ENCODE peak calls at places on chromosomes 1 and 21, in five cellular contexts. N, G, D, E and U are unnamed samples.

GRCh38 chr21:33981341-33982101 is 65.9 kb upstream of the ATP5PO start:
- DNase-seq in N (no peak), G (no peak), D (no peak), E (no peak), U (no peak)

GRCh38 chr1:23394176-23394575 is 24.5 kb upstream of the ZNF436 start:
- DNase-seq in N (no peak), G (peak), D (no peak), E (peak), U (no peak)

GRCh38 chr21:32214654-32215305 is 64.1 kb downstream of the MIS18A start:
- DNase-seq in N (no peak), G (no peak), D (no peak), E (no peak), U (peak)

GRCh38 chr1:232844791-232845190 is 39.6 kb downstream of the MAP10 start:
- DNase-seq in N (peak), G (no peak), D (no peak), E (peak), U (peak)

GRCh38 chr1:1542766-1543705 is 2.6 kb upstream of the TMEM240 start:
- DNase-seq in N (no peak), G (peak), D (no peak), E (no peak), U (no peak)

GRCh38 chr1:10220200-10220599 is 9.8 kb downstream of the KIF1B start:
- DNase-seq in N (no peak), G (no peak), D (no peak), E (no peak), U (no peak)

GRCh38 chr1:11535761-11536572 is 57.0 kb downstream of the DISP3 start:
- DNase-seq in N (no peak), G (no peak), D (no peak), E (no peak), U (no peak)

GRCh38 chr1:74432325-74432724 is 80.1 kb downstream of the LRRC53 start:
- DNase-seq in N (no peak), G (no peak), D (no peak), E (no peak), U (no peak)

GRCh38 chr1:16396591-16396990 is 29.5 kb downstream of the SZRD1 start:
- DNase-seq in N (no peak), G (no peak), D (no peak), E (peak), U (peak)

GRCh38 chr1:85571181-85571540 is 9.4 kb upstream of the CCN1 start:
- DNase-seq in N (no peak), G (no peak), D (no peak), E (peak), U (peak)

GRCh38 chr21:15301014-15301413 is 236.2 kb upstream of the NRIP1 start:
- DNase-seq in N (no peak), G (no peak), D (no peak), E (peak), U (no peak)

GRCh38 chr21:42063578-42064521 is 7.3 kb upstream of the UMODL1 start:
- DNase-seq in N (no peak), G (no peak), D (peak), E (peak), U (peak)

GRCh38 chr1:211515090-211516023 is 23.4 kb upstream of the RD3 start:
- DNase-seq in N (peak), G (peak), D (peak), E (peak), U (peak)

GRCh38 chr21:32548978-32549377 is 36.3 kb downstream of the TCP10L start:
- DNase-seq in N (no peak), G (no peak), D (no peak), E (no peak), U (no peak)

GRCh38 chr21:25988738-25989137 is 181.8 kb downstream of the APP start:
- DNase-seq in N (no peak), G (no peak), D (no peak), E (no peak), U (no peak)

GRCh38 chr1:43757343-43758053 is 50.2 kb downstream of the ST3GAL3 start:
- DNase-seq in N (no peak), G (no peak), D (no peak), E (no peak), U (no peak)

GRCh38 chr1:185699874-185700273 is 34.3 kb upstream of the HMCN1 start:
- DNase-seq in N (no peak), G (no peak), D (no peak), E (no peak), U (no peak)

GRCh38 chr1:99279525-99279924 is 15.2 kb downstream of the PLPPR4 start:
- DNase-seq in N (no peak), G (peak), D (no peak), E (no peak), U (no peak)

GRCh38 chr1:94416901-94417701 is 1.1 kb upstream of the ABCD3 start:
- DNase-seq in N (peak), G (no peak), D (no peak), E (peak), U (peak)

GRCh38 chr1:6052543-6053205 is 7.0 kb downstream of the KCNAB2 start:
- DNase-seq in N (peak), G (peak), D (peak), E (peak), U (peak)

GRCh38 chr1:51957618-51958017 is 32.9 kb downstream of the RAB3B start:
- DNase-seq in N (no peak), G (no peak), D (no peak), E (no peak), U (no peak)

GRCh38 chr1:161192476-161193465 is 6.1 kb downstream of the ADAMTS4 start:
- DNase-seq in N (peak), G (peak), D (peak), E (peak), U (peak)

GRCh38 chr1:94988356-94988755 is 61.4 kb upstream of the CNN3 start:
- DNase-seq in N (no peak), G (no peak), D (no peak), E (peak), U (no peak)

GRCh38 chr1:23452011-23452411 is 27.5 kb upstream of the TCEA3 start:
- DNase-seq in N (no peak), G (peak), D (peak), E (peak), U (peak)

GRCh38 chr1:209485167-209485566 is 98.3 kb upstream of the CAMK1G start:
- DNase-seq in N (peak), G (peak), D (no peak), E (peak), U (peak)

GRCh38 chr1:112727716-112728115 is 12.6 kb upstream of the PPM1J start:
- DNase-seq in N (no peak), G (no peak), D (no peak), E (no peak), U (peak)

GRCh38 chr1:153699768-153700167 is 21.3 kb downstream of the NPR1 start:
- DNase-seq in N (no peak), G (no peak), D (no peak), E (no peak), U (no peak)

GRCh38 chr1:59272507-59272906 is 24.4 kb upstream of the FGGY start:
- DNase-seq in N (peak), G (no peak), D (no peak), E (peak), U (peak)

GRCh38 chr1:166974647-166975345 is 544 bp downstream of the ILDR2 start:
- DNase-seq in N (no peak), G (no peak), D (no peak), E (no peak), U (no peak)